ENCODE peak calls at places on chromosomes 12 and 14, in six cellular contexts. F is A549, T is suprapubic skin, P is heart left ventricle, X is K562, E is body of pancreas. Z is an unnamed sample.

GRCh38 chr12:27006797-27007467 is 7.3 kb downstream of the TM7SF3 start:
- DNase-seq in P (no peak), E (no peak), X (no peak), F (no peak), T (no peak), Z (no peak)

GRCh38 chr14:88195676-88196075 is 127.4 kb downstream of the KCNK10 start:
- DNase-seq in F (no peak), P (no peak), E (no peak), X (no peak), T (no peak), Z (no peak)

GRCh38 chr12:79643821-79644220 is 46.9 kb downstream of the PAWR start:
- DNase-seq in X (no peak), F (no peak), P (no peak), T (no peak), E (no peak), Z (no peak)

GRCh38 chr12:21478756-21479455 is 22.5 kb downstream of the RECQL start:
- DNase-seq in F (no peak), X (no peak), P (no peak), E (no peak), T (no peak), Z (no peak)

GRCh38 chr12:10365716-10366433 is 24.0 kb downstream of the KLRK1 start:
- DNase-seq in X (peak), E (no peak), F (no peak), P (no peak), T (no peak), Z (no peak)

GRCh38 chr12:18482601-18483120 is 221.3 kb downstream of the PIK3C2G start:
- DNase-seq in F (no peak), P (no peak), E (no peak), T (no peak), X (no peak), Z (no peak)

GRCh38 chr12:71070416-71071155 is 87.2 kb downstream of the TSPAN8 start:
- DNase-seq in F (no peak), T (no peak), X (no peak), E (no peak), P (no peak), Z (no peak)

GRCh38 chr12:19121449-19122018 is 8.0 kb upstream of the PLEKHA5 start:
- DNase-seq in X (no peak), P (no peak), T (no peak), F (no peak), E (no peak), Z (no peak)

GRCh38 chr14:105483300-105484068 is 3.2 kb upstream of the CRIP1 start:
- DNase-seq in X (no peak), P (no peak), F (no peak), T (no peak), E (no peak), Z (no peak)

GRCh38 chr12:53974084-53975018 is at the start of gene HOTAIR:
- DNase-seq in P (no peak), T (no peak), E (no peak), F (peak), X (no peak), Z (no peak)

GRCh38 chr12:14607561-14607960 is 39.9 kb upstream of the PLBD1 start:
- DNase-seq in X (no peak), F (no peak), E (no peak), P (no peak), T (no peak), Z (no peak)

GRCh38 chr12:20376984-20377383 is 8.6 kb downstream of the PDE3A start:
- DNase-seq in E (no peak), X (no peak), T (no peak), P (no peak), F (no peak), Z (no peak)

GRCh38 chr12:48788522-48788851 is 402 bp downstream of the ADCY6 start:
- DNase-seq in F (no peak), E (peak), X (no peak), P (no peak), T (no peak), Z (no peak)

GRCh38 chr12:4438834-4439596 is 6.6 kb downstream of the FGF6 start:
- DNase-seq in E (no peak), F (no peak), P (no peak), X (no peak), T (no peak), Z (no peak)

GRCh38 chr12:120110550-120111501 is 5.7 kb downstream of the RAB35 start:
- DNase-seq in E (no peak), T (no peak), X (no peak), P (peak), F (no peak), Z (no peak)

GRCh38 chr12:121810833-121811433 is 7.1 kb downstream of the SETD1B start:
- DNase-seq in E (no peak), P (no peak), T (no peak), X (no peak), F (no peak), Z (no peak)

GRCh38 chr14:68210729-68211299 is 391.2 kb downstream of the RAD51B start:
- DNase-seq in X (peak), F (no peak), T (no peak), P (no peak), E (no peak), Z (no peak)

GRCh38 chr12:10247659-10248058 is 35.0 kb downstream of the GABARAPL1 start:
- DNase-seq in P (no peak), E (no peak), F (no peak), T (no peak), X (no peak), Z (no peak)

GRCh38 chr12:15526033-15526432 is 203.7 kb downstream of the PTPRO start:
- DNase-seq in T (no peak), P (no peak), X (no peak), E (no peak), F (no peak), Z (no peak)

GRCh38 chr14:104898870-104899510 is 25.7 kb upstream of the PLD4 start:
- DNase-seq in T (no peak), X (no peak), E (no peak), P (peak), F (no peak), Z (no peak)

GRCh38 chr12:133204264-133204603 is 22.9 kb downstream of the ZNF268 start:
- DNase-seq in T (no peak), F (no peak), X (no peak), P (no peak), E (no peak), Z (no peak)

GRCh38 chr14:92475451-92476187 is 38.0 kb upstream of the RIN3 start:
- DNase-seq in X (no peak), T (peak), P (no peak), E (no peak), F (no peak), Z (peak)

GRCh38 chr14:30283822-30284446 is 275.0 kb upstream of the G2E3 start:
- DNase-seq in T (no peak), E (peak), F (peak), P (no peak), X (peak), Z (no peak)

GRCh38 chr12:50055831-50056628 is 1.4 kb upstream of the ASIC1 start:
- DNase-seq in X (peak), F (peak), P (peak), E (peak), T (no peak), Z (peak)

GRCh38 chr12:84911331-84912190 is 1.0 kb downstream of the SLC6A15 start:
- DNase-seq in T (peak), F (peak), P (peak), E (peak), X (no peak), Z (no peak)

GRCh38 chr12:107570721-107571120 is 114.9 kb upstream of the PWP1 start:
- DNase-seq in P (no peak), E (no peak), T (no peak), F (no peak), X (no peak), Z (no peak)

GRCh38 chr14:87994974-87995373 is 2.0 kb upstream of the GALC start:
- DNase-seq in X (peak), P (no peak), T (no peak), E (no peak), F (no peak), Z (no peak)

GRCh38 chr12:16076970-16077527 is 165.9 kb downstream of the DERA start:
- DNase-seq in T (no peak), E (no peak), P (no peak), X (no peak), F (no peak), Z (no peak)

GRCh38 chr12:75862692-75863471 is 168.7 kb downstream of the PHLDA1 start:
- DNase-seq in P (no peak), T (no peak), X (no peak), F (peak), E (no peak), Z (no peak)

GRCh38 chr12:55743967-55744931 is 1.3 kb downstream of the GDF11 start:
- DNase-seq in F (no peak), T (no peak), X (peak), E (no peak), P (no peak), Z (peak)

GRCh38 chr14:34201909-34202622 is 251.2 kb upstream of the EGLN3 start:
- DNase-seq in X (no peak), E (no peak), F (no peak), P (no peak), T (no peak), Z (no peak)

GRCh38 chr14:83260751-83261150 is 1727.1 kb upstream of the SEL1L start:
- DNase-seq in T (no peak), X (no peak), F (no peak), E (no peak), P (no peak), Z (no peak)

GRCh38 chr12:113831486-113831885 is 134.6 kb downstream of the RBM19 start:
- DNase-seq in X (no peak), E (no peak), F (no peak), P (no peak), T (no peak), Z (peak)
- H3K27ac ChIP-seq in X (no peak), E (no peak), F (no peak), P (no peak), T (no peak), Z (no peak)

GRCh38 chr12:109052097-109052414 is 320 bp upstream of the USP30 start:
- DNase-seq in T (no peak), X (no peak), E (no peak), F (no peak), P (no peak), Z (no peak)

GRCh38 chr12:109054520-109054919 is 2.1 kb downstream of the USP30 start:
- DNase-seq in X (no peak), T (no peak), E (no peak), F (no peak), P (no peak), Z (no peak)

GRCh38 chr12:109056891-109057290 is 4.5 kb downstream of the USP30 start:
- DNase-seq in F (no peak), X (no peak), P (no peak), E (no peak), T (no peak), Z (no peak)

GRCh38 chr12:109053382-109054123 is 1.2 kb downstream of the USP30 start:
- DNase-seq in T (no peak), F (no peak), X (peak), E (no peak), P (no peak), Z (no peak)

DNA sequence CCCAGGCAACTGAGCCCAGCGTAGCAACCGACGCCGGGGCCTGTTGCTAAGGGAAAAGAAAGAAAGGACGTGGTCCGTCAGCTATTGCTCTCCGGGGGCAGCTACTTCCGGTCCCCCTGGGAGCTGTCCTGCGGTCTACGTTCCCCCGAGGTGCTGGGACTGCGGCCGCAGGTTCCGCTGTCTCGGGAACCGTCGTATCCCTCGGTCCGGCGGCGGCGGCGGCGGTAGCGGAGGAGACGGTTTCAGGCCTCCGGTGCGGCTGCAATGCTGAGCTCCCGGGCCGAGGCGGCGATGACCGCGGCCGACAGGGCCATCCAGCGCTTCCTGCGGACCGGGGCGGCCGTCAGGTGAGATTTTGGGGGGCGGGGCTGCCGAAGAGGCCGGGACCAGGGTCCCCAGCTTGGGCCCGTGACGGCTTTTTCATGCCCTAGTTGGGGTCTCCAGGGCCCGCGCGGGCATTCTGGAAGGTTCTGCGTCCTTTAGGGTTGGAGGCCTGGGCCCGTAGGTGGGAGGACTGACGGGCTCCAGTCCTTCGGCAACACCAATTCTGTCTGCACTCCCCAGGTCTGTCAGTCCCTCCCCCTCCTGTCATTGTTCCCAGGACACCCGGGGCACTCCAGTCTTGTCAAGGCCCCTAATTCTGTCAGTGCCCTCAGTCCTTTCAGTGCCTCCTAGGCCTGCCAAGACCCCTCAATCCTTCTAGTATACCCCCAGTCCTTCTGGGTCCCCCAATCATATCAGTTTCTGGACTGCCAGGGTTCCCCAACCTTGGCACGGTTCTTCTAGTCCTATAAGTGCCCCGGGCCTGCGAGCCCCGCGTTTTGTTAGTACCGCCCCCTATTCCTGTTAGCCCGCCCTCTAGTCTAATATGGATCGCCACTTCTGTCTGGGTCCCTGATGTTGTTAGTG is at the start of gene USP30:
- DNase-seq in P (peak), T (peak), X (peak), E (peak), F (peak), Z (peak)
- TF ChIP-seq POLR2A in P (no peak), T (no peak), X (peak), E (peak), F (no peak), Z (peak)

GRCh38 chr14:50929506-50929905 is 14.8 kb downstream of the PYGL start:
- DNase-seq in X (no peak), F (no peak), T (no peak), E (no peak), P (no peak), Z (no peak)
- H3K27ac ChIP-seq in X (no peak), F (no peak), T (no peak), E (no peak), P (no peak), Z (no peak)

DNA sequence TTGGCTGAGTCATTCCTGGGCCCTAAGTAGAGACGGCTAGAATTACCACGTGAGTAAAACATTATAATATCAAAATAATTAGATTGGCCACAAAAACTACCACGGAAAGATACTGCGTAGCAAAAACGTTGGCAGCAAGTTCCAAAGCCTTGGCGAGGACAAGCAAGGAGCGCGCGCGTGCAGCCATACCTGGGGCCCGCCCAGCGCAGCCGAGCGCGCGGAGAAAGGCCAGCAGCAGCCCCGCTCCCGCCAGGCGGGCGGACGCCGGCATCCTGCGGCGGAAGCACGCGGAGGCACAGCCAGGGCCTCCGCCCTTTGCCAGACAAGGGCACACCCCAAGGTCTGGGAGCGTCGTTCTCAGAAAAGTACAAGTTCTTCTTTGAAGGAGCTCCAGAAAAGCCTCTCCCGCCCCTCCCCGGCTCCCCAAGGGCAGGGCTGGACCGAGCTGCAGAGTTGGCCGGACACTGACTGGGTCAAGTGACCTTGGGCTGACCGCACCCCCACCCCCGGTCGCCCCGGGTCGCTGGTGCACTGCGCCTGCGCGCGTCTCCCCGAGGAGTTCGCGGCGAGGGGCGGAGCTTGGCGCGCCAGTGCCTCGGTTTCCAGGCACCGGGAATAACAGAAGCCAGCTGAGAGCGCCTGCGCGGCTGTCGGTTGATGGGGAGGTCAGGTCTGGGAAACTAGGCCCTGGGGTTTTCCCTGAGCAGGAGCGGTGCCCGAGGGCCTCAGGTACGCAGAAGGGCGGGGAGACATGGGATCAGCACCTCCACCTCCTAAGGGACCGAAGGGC is at the start of gene ZC2HC1C:
- DNase-seq in X (peak), E (peak), T (peak), P (peak), F (peak), Z (peak)
- TF ChIP-seq POLR2A in X (peak), E (peak), T (peak), P (no peak), F (no peak), Z (peak)

GRCh38 chr12:65443038-65443437 is 164.6 kb downstream of the MSRB3 start:
- DNase-seq in F (no peak), P (no peak), T (no peak), X (no peak), E (no peak), Z (no peak)
- H3K27ac ChIP-seq in F (no peak), P (no peak), T (no peak), X (no peak), E (no peak), Z (no peak)

GRCh38 chr12:751828-752672 is at the start of gene WNK1:
- DNase-seq in E (peak), P (peak), X (peak), F (peak), T (peak), Z (peak)
- TF ChIP-seq POLR2A in E (peak), P (no peak), X (peak), F (peak), T (peak), Z (peak)

GRCh38 chr12:117360222-117360550 is 1.2 kb downstream of the NOS1 start:
- DNase-seq in P (no peak), T (no peak), E (no peak), X (no peak), F (no peak), Z (no peak)
- H3K27ac ChIP-seq in P (no peak), T (no peak), E (no peak), X (no peak), F (peak), Z (no peak)